ENCODE peak calls at places on chromosomes 7 and 10, in four cellular contexts. J, S, B and Y are unnamed samples.
A peak's percentile ranks its signal among the peaks of the same experiment; 100 is the strongest.

GRCh38 chr7:102451371-102452054 is 13.2 kb downstream of the ALKBH4 start:
- DNase-seq in B (no peak), J (no peak), S (no peak), Y (no peak)

GRCh38 chr7:157464111-157464970 is 127.5 kb downstream of the DNAJB6 start:
- DNase-seq in S (no peak), B (peak; percentile 6), J (no peak), Y (no peak)

GRCh38 chr7:117912421-117912820 is 39.2 kb upstream of the CTTNBP2 start:
- DNase-seq in S (no peak), B (no peak), J (no peak), Y (no peak)

GRCh38 chr10:103765168-103765567 is 90.2 kb downstream of the SH3PXD2A start:
- DNase-seq in J (no peak), B (no peak), S (no peak), Y (no peak)

GRCh38 chr7:42742321-42742720 is 169.5 kb downstream of the C7orf25 start:
- DNase-seq in J (no peak), S (no peak), B (no peak), Y (no peak)

GRCh38 chr10:16891375-16892313 is 74.4 kb upstream of the RSU1 start:
- DNase-seq in S (no peak), J (peak; percentile 92), B (peak; percentile 43), Y (no peak)

GRCh38 chr7:99597762-99598501 is at the start of gene TMEM225B:
- DNase-seq in S (no peak), J (no peak), B (no peak), Y (no peak)

GRCh38 chr10:61795147-61795546 is 106.4 kb upstream of the ARID5B start:
- DNase-seq in S (no peak), J (no peak), B (no peak), Y (no peak)

GRCh38 chr10:71963756-71964668 is at the start of gene CHST3:
- DNase-seq in B (peak; percentile 62), J (no peak), S (no peak), Y (no peak)

GRCh38 chr7:2527505-2528464 is 8.2 kb downstream of the LFNG start:
- DNase-seq in S (peak; percentile 51), J (no peak), B (no peak), Y (peak; percentile 83)

GRCh38 chr7:128737867-128738390 is 1.2 kb upstream of the CALU start:
- DNase-seq in B (no peak), S (no peak), J (peak; percentile 13), Y (no peak)

GRCh38 chr10:82969405-82969804 is 1094.4 kb downstream of the NRG3 start:
- DNase-seq in S (no peak), J (no peak), B (no peak), Y (no peak)

GRCh38 chr7:132161231-132161915 is 414.9 kb downstream of the PLXNA4 start:
- DNase-seq in S (no peak), J (no peak), B (no peak), Y (no peak)

GRCh38 chr10:128049226-128050010 is 76.8 kb downstream of the MKI67 start:
- DNase-seq in B (no peak), S (no peak), J (no peak), Y (peak; percentile 76)

GRCh38 chr7:2084331-2084730 is 148.4 kb downstream of the MAD1L1 start:
- DNase-seq in S (no peak), B (no peak), J (no peak), Y (no peak)

GRCh38 chr7:154777023-154777422 is 225.9 kb downstream of the PAXIP1 start:
- DNase-seq in S (no peak), B (no peak), J (peak; percentile 12), Y (no peak)

GRCh38 chr10:75281980-75282379 is 46.2 kb upstream of the COMTD1 start:
- DNase-seq in S (no peak), J (no peak), B (no peak), Y (no peak)

GRCh38 chr7:38438938-38439337 is 165.5 kb upstream of the TARP start:
- DNase-seq in S (no peak), J (no peak), B (no peak), Y (no peak)

GRCh38 chr10:44012921-44013320 is 364.2 kb upstream of the ZNF32 start:
- DNase-seq in S (no peak), B (no peak), J (no peak), Y (no peak)

GRCh38 chr7:78370931-78371330 is 572.4 kb downstream of the PHTF2 start:
- DNase-seq in B (no peak), S (no peak), J (no peak), Y (no peak)

GRCh38 chr10:97549587-97550322 is 22.8 kb upstream of the ANKRD2 start:
- DNase-seq in B (peak; percentile 70), S (no peak), J (no peak), Y (no peak)

GRCh38 chr10:83606275-83606674 is 533.0 kb upstream of the GHITM start:
- DNase-seq in B (no peak), J (no peak), S (no peak), Y (no peak)

GRCh38 chr7:108808556-108808955 is 238.9 kb downstream of the DNAJB9 start:
- DNase-seq in S (no peak), B (no peak), J (no peak), Y (no peak)

GRCh38 chr10:113524539-113525490 is 28.0 kb upstream of the HABP2 start:
- DNase-seq in B (no peak), S (no peak), J (no peak), Y (no peak)

GRCh38 chr7:137789215-137789899 is 57.4 kb downstream of the DGKI start:
- DNase-seq in S (no peak), J (no peak), B (no peak), Y (no peak)

GRCh38 chr7:30165590-30165989 is 30.8 kb downstream of the MTURN start:
- DNase-seq in S (no peak), J (no peak), B (no peak), Y (no peak)

GRCh38 chr7:6269527-6269926 is 2.9 kb downstream of the CYTH3 start:
- DNase-seq in B (no peak), S (no peak), J (no peak), Y (no peak)

GRCh38 chr7:151608031-151608551 is 88.4 kb upstream of the RHEB start:
- DNase-seq in S (no peak), J (peak; percentile 90), B (no peak), Y (no peak)

DNA sequence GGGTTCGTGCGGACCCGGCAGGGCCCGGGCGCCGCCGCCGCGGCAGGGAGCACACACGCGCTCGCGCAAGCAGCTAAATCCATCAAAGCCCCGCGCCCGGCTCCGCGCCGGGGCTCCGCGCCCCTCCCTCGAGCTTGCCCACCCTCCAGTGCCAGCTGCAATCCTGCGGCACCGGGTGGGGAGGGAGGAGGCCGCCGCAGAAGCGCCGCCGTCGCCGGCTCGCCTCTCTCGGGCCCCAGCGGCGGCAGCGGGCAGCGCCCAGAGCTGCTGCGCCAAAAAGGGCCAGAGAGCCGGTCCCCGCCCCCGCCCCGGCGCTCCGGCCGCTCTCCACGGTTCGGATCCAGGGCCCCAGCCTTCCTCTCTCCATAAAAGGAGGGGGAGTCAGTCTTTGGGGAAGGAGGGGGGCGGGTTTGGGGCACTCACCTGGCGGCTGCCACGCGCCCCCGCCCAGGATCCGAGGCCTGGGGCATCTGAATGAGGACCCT is 370 bp upstream of the PDGFA start:
- DNase-seq in S (no peak), J (no peak), B (peak; percentile 56), Y (no peak)
- TF ChIP-seq CTCF in S (no peak), J (no peak), B (peak; percentile 33), Y (peak; percentile 10)

DNA sequence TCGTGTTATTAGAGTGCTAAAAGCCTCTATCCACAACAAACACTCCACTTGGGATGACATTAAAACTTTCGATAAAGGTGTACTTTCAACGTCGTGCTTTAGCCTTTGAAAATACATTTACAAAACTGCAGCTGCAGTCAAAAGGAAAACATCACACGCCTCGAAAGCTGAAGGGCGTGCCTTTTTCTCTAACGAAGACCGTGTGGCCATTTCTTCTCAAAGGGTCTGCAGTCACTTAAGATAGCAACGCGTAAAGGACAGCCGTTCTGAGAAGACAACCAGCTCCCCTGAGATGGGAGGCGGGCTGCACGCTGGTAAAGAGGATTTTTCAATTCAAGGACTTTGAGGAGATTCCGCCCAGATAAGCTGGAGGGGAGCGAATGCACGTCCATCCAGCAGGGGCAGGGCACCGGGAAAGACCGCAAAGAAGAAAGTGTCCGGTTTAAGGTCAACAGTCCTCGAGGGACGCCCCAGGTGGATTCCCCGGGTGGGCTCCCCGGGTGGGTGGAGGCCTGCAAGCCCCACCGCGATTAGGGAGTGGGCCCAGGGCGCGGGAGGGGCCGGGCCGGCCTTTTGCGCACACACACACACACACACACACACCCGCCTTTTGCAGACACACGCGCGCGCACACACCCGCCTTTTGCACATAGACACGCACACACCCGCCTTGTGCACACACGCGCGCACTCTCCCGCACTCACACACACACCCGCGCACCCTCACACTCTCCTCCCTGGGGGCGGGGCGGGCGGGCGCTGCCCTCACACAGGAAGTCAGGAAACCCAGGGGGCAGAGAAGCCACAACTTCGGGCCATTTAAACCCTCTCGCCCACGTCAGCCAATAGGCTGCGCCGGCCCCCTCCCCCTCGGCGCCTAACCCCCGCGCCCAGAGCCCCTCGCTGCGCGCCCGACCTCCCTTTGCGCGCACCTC is 767 bp downstream of the ARHGAP12 start:
- DNase-seq in B (peak; percentile 55), S (peak; percentile 46), J (no peak), Y (peak; percentile 47)
- TF ChIP-seq CTCF in B (peak; percentile 31), S (no peak), J (no peak), Y (peak; percentile 24)

DNA sequence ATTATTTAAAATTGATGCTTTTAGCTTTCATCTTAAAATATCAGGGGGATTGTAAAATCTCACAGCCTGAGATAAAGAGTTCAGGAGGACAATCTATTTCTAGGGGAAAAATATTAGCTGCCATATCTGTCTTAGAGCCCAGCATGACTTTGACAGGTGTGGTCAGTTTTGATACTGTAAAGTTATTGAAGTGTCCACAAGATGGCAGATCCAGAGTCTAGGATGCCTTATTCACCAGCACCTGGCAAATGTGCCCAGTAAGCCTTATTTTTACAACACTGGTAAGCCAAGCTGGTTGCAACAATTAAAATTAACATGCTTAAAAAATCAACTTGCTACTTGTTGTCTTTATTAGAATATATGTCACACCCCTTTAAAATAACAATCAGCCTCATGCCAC is 579.3 kb downstream of the SH2D4B start:
- DNase-seq in B (no peak), J (no peak), S (no peak), Y (no peak)
- TF ChIP-seq CTCF in B (no peak), J (no peak), S (no peak), Y (no peak)

GRCh38 chr10:70328987-70329386 is 45.2 kb upstream of the NPFFR1 start:
- DNase-seq in S (no peak), J (no peak), B (peak; percentile 44), Y (no peak)

GRCh38 chr10:70330671-70331070 is 46.9 kb upstream of the NPFFR1 start:
- DNase-seq in J (no peak), S (no peak), B (no peak), Y (no peak)

GRCh38 chr10:70331160-70331485 is 47.3 kb upstream of the NPFFR1 start:
- DNase-seq in J (no peak), B (no peak), S (no peak), Y (no peak)

GRCh38 chr10:70333268-70333667 is 49.2 kb downstream of the LRRC20 start:
- DNase-seq in S (no peak), B (no peak), J (no peak), Y (no peak)

DNA sequence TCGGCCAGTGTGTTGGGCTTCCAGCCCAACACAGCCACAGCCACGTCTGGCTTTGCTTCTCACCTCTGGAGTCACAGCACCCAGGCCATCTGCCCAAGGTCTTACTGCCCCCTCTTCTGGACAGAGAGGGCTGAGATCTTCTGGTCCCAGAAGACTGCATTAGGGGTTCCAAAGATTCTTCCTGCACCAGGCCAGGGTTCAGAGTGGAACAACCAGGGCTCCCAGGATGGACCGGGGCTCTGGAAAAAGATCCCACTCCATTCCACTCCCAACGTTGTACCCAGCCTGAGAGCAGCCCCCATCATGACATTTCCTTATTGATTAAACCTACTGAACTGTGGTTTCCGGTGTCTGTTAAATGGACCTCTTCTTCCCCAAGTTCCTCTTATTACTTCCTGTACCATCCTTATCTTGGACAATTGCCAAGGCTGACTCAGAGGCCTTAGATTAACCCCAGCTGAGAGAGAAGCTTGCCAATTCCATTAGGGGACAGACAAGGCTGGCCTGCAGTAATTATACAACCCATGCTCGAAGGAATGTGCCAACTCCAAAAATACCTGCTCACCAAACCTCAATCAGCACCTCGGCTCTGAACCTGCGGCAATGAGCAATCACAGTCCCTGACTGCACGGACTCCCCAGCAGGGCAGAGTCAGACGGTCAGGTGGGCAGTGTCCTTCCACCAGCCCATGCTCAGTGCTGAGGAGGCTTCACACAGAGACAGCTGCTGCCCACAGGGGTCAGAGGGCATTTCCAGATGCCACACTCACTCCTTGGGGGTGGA is 47.9 kb upstream of the NPFFR1 start:
- DNase-seq in J (peak; percentile 96), B (peak; percentile 74), S (no peak), Y (peak; percentile 87)
- TF ChIP-seq CTCF in J (peak; percentile 62), B (no peak), S (no peak), Y (peak; percentile 38)